ENCODE peak calls at places on chromosomes 1 and 21, in four cellular contexts. One of them, this sample, is unnamed.

GRCh38 chr21:44919111-44919912 is 1.4 kb downstream of the ITGB2 start:
- DNase-seq in H7: peak; percentile 79
- DNase-seq in Jurkat, Clone E6-1: no peak
- DNase-seq in AG04450: no peak
- DNase-seq in this sample: no peak

GRCh38 chr1:35436078-35436477 is 121.1 kb downstream of the KIAA0319L start:
- DNase-seq in H7: no peak
- DNase-seq in Jurkat, Clone E6-1: no peak
- DNase-seq in AG04450: no peak
- DNase-seq in this sample: no peak

GRCh38 chr1:33986389-33987095 is 122.7 kb downstream of the HMGB4 start:
- DNase-seq in H7: no peak
- DNase-seq in Jurkat, Clone E6-1: no peak
- DNase-seq in AG04450: no peak
- DNase-seq in this sample: peak; percentile 91

GRCh38 chr1:189424746-189425331 is 1052.8 kb downstream of the BRINP3 start:
- DNase-seq in H7: no peak
- DNase-seq in Jurkat, Clone E6-1: no peak
- DNase-seq in AG04450: no peak
- DNase-seq in this sample: no peak

GRCh38 chr1:199508653-199509052 is 518.9 kb upstream of the NR5A2 start:
- DNase-seq in H7: no peak
- DNase-seq in Jurkat, Clone E6-1: no peak
- DNase-seq in AG04450: no peak
- DNase-seq in this sample: no peak

GRCh38 chr21:28332796-28333195 is 659.9 kb downstream of the LTN1 start:
- DNase-seq in H7: no peak
- DNase-seq in Jurkat, Clone E6-1: no peak
- DNase-seq in AG04450: no peak
- DNase-seq in this sample: no peak

GRCh38 chr1:10745886-10746455 is 50.5 kb downstream of the CASZ1 start:
- DNase-seq in H7: no peak
- DNase-seq in Jurkat, Clone E6-1: no peak
- DNase-seq in AG04450: no peak
- DNase-seq in this sample: no peak

GRCh38 chr1:150999051-150999674 is 7.5 kb downstream of the MINDY1 start:
- DNase-seq in H7: no peak
- DNase-seq in Jurkat, Clone E6-1: no peak
- DNase-seq in AG04450: peak; percentile 37
- DNase-seq in this sample: peak; percentile 16

GRCh38 chr21:32748529-32748928 is 20.7 kb upstream of the SYNJ1 start:
- DNase-seq in H7: no peak
- DNase-seq in Jurkat, Clone E6-1: no peak
- DNase-seq in AG04450: no peak
- DNase-seq in this sample: no peak

GRCh38 chr1:164794310-164794709 is 235.3 kb downstream of the PBX1 start:
- DNase-seq in H7: no peak
- DNase-seq in Jurkat, Clone E6-1: no peak
- DNase-seq in AG04450: peak; percentile 73
- DNase-seq in this sample: peak; percentile 94

GRCh38 chr1:19160831-19161230 is 49.2 kb downstream of the UBR4 start:
- DNase-seq in H7: no peak
- DNase-seq in Jurkat, Clone E6-1: no peak
- DNase-seq in AG04450: no peak
- DNase-seq in this sample: no peak

GRCh38 chr1:119147626-119148180 is 7.2 kb upstream of the WARS2 start:
- DNase-seq in H7: no peak
- DNase-seq in Jurkat, Clone E6-1: no peak
- DNase-seq in AG04450: no peak
- DNase-seq in this sample: peak; percentile 70

GRCh38 chr1:33155877-33156538 is 25.8 kb downstream of the TRIM62 start:
- DNase-seq in H7: no peak
- DNase-seq in Jurkat, Clone E6-1: no peak
- DNase-seq in AG04450: no peak
- DNase-seq in this sample: no peak

GRCh38 chr1:175193339-175193950 is 869 bp upstream of the KIAA0040 start:
- DNase-seq in H7: no peak
- DNase-seq in Jurkat, Clone E6-1: no peak
- DNase-seq in AG04450: no peak
- DNase-seq in this sample: no peak

GRCh38 chr1:154536570-154536969 is 21.9 kb downstream of the UBE2Q1 start:
- DNase-seq in H7: no peak
- DNase-seq in Jurkat, Clone E6-1: no peak
- DNase-seq in AG04450: no peak
- DNase-seq in this sample: no peak

GRCh38 chr1:62314951-62315350 is 4.3 kb downstream of the KANK4 start:
- DNase-seq in H7: no peak
- DNase-seq in Jurkat, Clone E6-1: no peak
- DNase-seq in AG04450: no peak
- DNase-seq in this sample: no peak

GRCh38 chr1:2208309-2209239 is 14.0 kb upstream of the FAAP20 start:
- DNase-seq in H7: no peak
- DNase-seq in Jurkat, Clone E6-1: no peak
- DNase-seq in AG04450: no peak
- DNase-seq in this sample: peak; percentile 95

GRCh38 chr21:46118305-46118870 is 20.5 kb downstream of the COL6A2 start:
- DNase-seq in H7: peak; percentile 60
- DNase-seq in Jurkat, Clone E6-1: no peak
- DNase-seq in AG04450: no peak
- DNase-seq in this sample: no peak

GRCh38 chr1:6127587-6128163 is 52.4 kb downstream of the CHD5 start:
- DNase-seq in H7: peak; percentile 99
- DNase-seq in Jurkat, Clone E6-1: no peak
- DNase-seq in AG04450: no peak
- DNase-seq in this sample: peak; percentile 30

GRCh38 chr1:205199090-205199930 is 12.2 kb downstream of the DSTYK start:
- DNase-seq in H7: no peak
- DNase-seq in Jurkat, Clone E6-1: peak; percentile 54
- DNase-seq in AG04450: no peak
- DNase-seq in this sample: no peak

GRCh38 chr1:55555971-55556370 is 340.8 kb upstream of the USP24 start:
- DNase-seq in H7: no peak
- DNase-seq in Jurkat, Clone E6-1: no peak
- DNase-seq in AG04450: no peak
- DNase-seq in this sample: no peak

GRCh38 chr1:87449348-87449963 is 120.8 kb downstream of the LMO4 start:
- DNase-seq in H7: no peak
- DNase-seq in Jurkat, Clone E6-1: no peak
- DNase-seq in AG04450: no peak
- DNase-seq in this sample: peak; percentile 34

GRCh38 chr1:34885405-34886247 is 26.1 kb upstream of the SMIM12 start:
- DNase-seq in H7: peak; percentile 96
- DNase-seq in Jurkat, Clone E6-1: no peak
- DNase-seq in AG04450: no peak
- DNase-seq in this sample: peak; percentile 7

GRCh38 chr1:2257245-2257627 is 29.1 kb downstream of the SKI start:
- DNase-seq in H7: peak; percentile 81
- DNase-seq in Jurkat, Clone E6-1: no peak
- DNase-seq in AG04450: no peak
- DNase-seq in this sample: no peak

GRCh38 chr1:201266774-201267173 is 16.5 kb upstream of the PKP1 start:
- DNase-seq in H7: no peak
- DNase-seq in Jurkat, Clone E6-1: no peak
- DNase-seq in AG04450: peak; percentile 72
- DNase-seq in this sample: peak; percentile 94

GRCh38 chr1:118264326-118264725 is 79.3 kb upstream of the SPAG17 start:
- DNase-seq in H7: no peak
- DNase-seq in Jurkat, Clone E6-1: no peak
- DNase-seq in AG04450: no peak
- DNase-seq in this sample: no peak

GRCh38 chr1:32651461-32652073 is 559 bp downstream of the RBBP4 start:
- DNase-seq in H7: no peak
- DNase-seq in Jurkat, Clone E6-1: no peak
- DNase-seq in AG04450: no peak
- DNase-seq in this sample: no peak

GRCh38 chr1:41466146-41466545 is 18.3 kb downstream of the EDN2 start:
- DNase-seq in H7: no peak
- DNase-seq in Jurkat, Clone E6-1: no peak
- DNase-seq in AG04450: no peak
- DNase-seq in this sample: no peak

GRCh38 chr1:201773764-201774163 is 55.2 kb upstream of the IPO9 start:
- DNase-seq in H7: no peak
- DNase-seq in Jurkat, Clone E6-1: no peak
- DNase-seq in AG04450: no peak
- DNase-seq in this sample: peak; percentile 58

GRCh38 chr1:109764561-109765482 is 1.1 kb upstream of the EPS8L3 start:
- DNase-seq in H7: no peak
- DNase-seq in Jurkat, Clone E6-1: no peak
- DNase-seq in AG04450: no peak
- DNase-seq in this sample: no peak

GRCh38 chr1:197928849-197929336 is 11.7 kb downstream of the LHX9 start:
- DNase-seq in H7: peak; percentile 44
- DNase-seq in Jurkat, Clone E6-1: peak; percentile 28
- DNase-seq in AG04450: no peak
- DNase-seq in this sample: no peak

GRCh38 chr1:26145041-26145959 is 13.6 kb upstream of the FAM110D start:
- DNase-seq in H7: peak; percentile 86
- DNase-seq in Jurkat, Clone E6-1: peak; percentile 79
- DNase-seq in AG04450: peak; percentile 61
- DNase-seq in this sample: peak; percentile 89

GRCh38 chr1:232893481-232894313 is 56.7 kb upstream of the NTPCR start:
- DNase-seq in H7: no peak
- DNase-seq in Jurkat, Clone E6-1: no peak
- DNase-seq in AG04450: no peak
- DNase-seq in this sample: no peak

GRCh38 chr1:58904299-58905125 is 120.7 kb upstream of the JUN start:
- DNase-seq in H7: no peak
- DNase-seq in Jurkat, Clone E6-1: no peak
- DNase-seq in AG04450: no peak
- DNase-seq in this sample: no peak

GRCh38 chr1:58905126-58905490 is 121.3 kb upstream of the JUN start:
- DNase-seq in H7: no peak
- DNase-seq in Jurkat, Clone E6-1: no peak
- DNase-seq in AG04450: no peak
- DNase-seq in this sample: no peak

GRCh38 chr1:58907398-58907797 is 123.6 kb upstream of the JUN start:
- DNase-seq in H7: no peak
- DNase-seq in Jurkat, Clone E6-1: no peak
- DNase-seq in AG04450: no peak
- DNase-seq in this sample: no peak

GRCh38 chr1:58903450-58904298 is 119.8 kb upstream of the JUN start:
- DNase-seq in H7: peak; percentile 89
- DNase-seq in Jurkat, Clone E6-1: no peak
- DNase-seq in AG04450: peak; percentile 78
- DNase-seq in this sample: peak; percentile 93

DNA sequence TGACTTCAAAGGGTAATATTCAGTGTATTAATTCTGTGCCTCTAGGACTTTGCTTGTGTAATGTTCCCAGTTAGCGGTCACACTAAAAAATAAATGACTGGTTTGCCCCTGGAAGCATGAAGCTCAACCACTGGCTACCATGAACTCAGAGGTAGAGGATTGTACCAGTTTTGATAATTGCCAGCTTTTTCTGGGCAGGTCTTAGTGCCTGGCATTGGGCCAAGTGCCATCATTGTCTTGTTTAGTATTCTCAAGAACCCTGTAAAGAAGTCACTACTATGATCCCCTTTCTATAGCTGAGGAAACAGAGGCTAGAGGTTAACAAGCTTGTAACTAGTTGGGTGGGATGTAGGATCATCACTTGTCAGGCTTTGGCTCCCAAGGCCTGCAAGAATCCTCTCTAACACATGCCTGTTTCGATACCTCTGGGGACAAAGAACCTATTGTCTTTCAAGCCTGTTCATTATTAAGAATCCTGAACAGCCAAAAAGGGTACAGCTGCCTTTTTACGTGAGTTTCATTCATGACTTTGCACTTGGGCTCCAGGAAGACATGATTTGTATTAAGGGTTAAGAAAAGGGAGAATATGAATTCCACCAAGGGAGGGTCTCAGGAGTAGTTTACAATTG is 121.9 kb upstream of the JUN start:
- DNase-seq in H7: no peak
- DNase-seq in Jurkat, Clone E6-1: no peak
- DNase-seq in AG04450: no peak
- DNase-seq in this sample: no peak
- H3K4me3 ChIP-seq in H7: no peak overlapping the region
- H3K4me3 ChIP-seq in Jurkat, Clone E6-1: no peak overlapping the region
- H3K4me3 ChIP-seq in AG04450: no peak overlapping the region
- H3K4me3 ChIP-seq in this sample: no peak overlapping the region

DNA sequence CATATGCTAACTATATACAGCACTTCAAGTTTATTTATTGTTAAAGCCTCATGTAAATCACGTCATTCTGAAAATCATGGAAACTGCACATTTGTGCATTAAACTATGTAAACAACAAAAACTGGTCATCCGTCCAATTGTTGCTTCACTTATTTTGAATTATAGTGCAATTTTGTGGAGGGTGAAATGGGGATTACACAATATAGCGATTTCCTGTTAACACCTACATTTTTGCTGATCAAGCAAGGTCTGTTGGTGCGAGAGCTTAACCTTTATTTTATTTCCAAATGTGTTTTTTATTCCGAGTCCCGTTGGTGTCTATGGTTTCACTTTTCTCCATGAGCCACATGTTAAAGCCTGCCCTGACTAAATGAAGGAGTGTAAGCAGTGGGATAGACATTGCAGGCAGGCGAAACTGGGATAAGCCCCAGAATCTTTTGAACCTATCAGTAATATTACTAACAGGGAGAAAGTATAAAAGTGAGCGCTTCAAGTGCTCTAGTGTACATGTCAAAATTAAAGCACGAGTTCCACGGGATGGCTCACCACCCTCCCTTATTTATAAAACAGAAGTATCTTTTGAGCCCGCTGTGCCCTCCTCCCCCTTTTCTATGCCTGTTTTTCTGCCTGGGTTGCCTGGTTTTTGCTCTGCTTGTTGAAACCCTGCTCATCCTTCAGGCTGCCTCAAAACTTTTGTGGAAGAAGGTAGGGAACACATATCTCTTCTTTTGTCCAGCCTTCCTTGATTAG is 120.7 kb downstream of the NFIA start:
- DNase-seq in H7: no peak
- DNase-seq in Jurkat, Clone E6-1: no peak
- DNase-seq in AG04450: peak; percentile 16
- DNase-seq in this sample: peak; percentile 43
- H3K4me3 ChIP-seq in H7: no peak overlapping the region
- H3K4me3 ChIP-seq in Jurkat, Clone E6-1: no peak overlapping the region
- H3K4me3 ChIP-seq in AG04450: peak overlapping the region; percentile 2
- H3K4me3 ChIP-seq in this sample: peak overlapping the region; percentile 6

DNA sequence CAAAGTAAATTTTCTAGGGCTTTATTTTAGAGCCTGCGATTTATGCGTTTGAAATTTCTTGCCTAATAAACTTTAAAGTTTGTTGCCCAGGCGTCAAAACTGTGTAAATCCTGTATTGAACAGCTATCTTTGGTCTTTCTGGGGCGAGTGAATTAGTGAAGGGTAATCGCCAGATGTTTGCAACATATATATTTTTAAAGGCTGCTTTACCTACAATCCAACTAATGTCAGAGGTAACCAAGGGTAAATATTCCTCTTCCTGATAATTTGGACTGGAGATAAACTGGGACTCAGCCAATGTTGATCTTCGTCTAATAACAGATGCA is 885 bp upstream of the PROX1 start:
- DNase-seq in H7: no peak
- DNase-seq in Jurkat, Clone E6-1: no peak
- DNase-seq in AG04450: no peak
- DNase-seq in this sample: no peak
- H3K4me3 ChIP-seq in H7: peak overlapping the region; percentile 64
- H3K4me3 ChIP-seq in Jurkat, Clone E6-1: peak overlapping the region; percentile 68
- H3K4me3 ChIP-seq in AG04450: no peak overlapping the region
- H3K4me3 ChIP-seq in this sample: peak overlapping the region; percentile 72

GRCh38 chr21:34526236-34526617 is 14.2 kb upstream of the KCNE1 start:
- DNase-seq in H7: no peak
- DNase-seq in Jurkat, Clone E6-1: no peak
- DNase-seq in AG04450: no peak
- DNase-seq in this sample: no peak
- H3K4me3 ChIP-seq in H7: no peak overlapping the region
- H3K4me3 ChIP-seq in Jurkat, Clone E6-1: no peak overlapping the region
- H3K4me3 ChIP-seq in AG04450: peak overlapping the region; percentile 71
- H3K4me3 ChIP-seq in this sample: peak overlapping the region; percentile 58